ENCODE peak calls at places on chromosomes 12 and 14, in six cellular contexts. N is T-cell, J is heart right ventricle, L is SW480, S is fibroblast of the conjunctiva, E is cardiac fibroblast. U is an unnamed sample.

GRCh38 chr12:4353785-4354208 is 25.7 kb downstream of the FGF23 start:
- DNase-seq in N (peak), J (no peak), L (peak), S (no peak), E (peak), U (peak)

GRCh38 chr12:26088999-26089398 is 35.8 kb downstream of the BHLHE41 start:
- DNase-seq in N (no peak), J (no peak), L (no peak), S (no peak), E (no peak), U (peak)

GRCh38 chr14:105864116-105864515 is 337.7 kb downstream of the TMEM121 start:
- DNase-seq in N (no peak), J (no peak), L (no peak), S (no peak), E (no peak), U (no peak)

GRCh38 chr12:21865846-21866245 is 75.4 kb downstream of the ABCC9 start:
- DNase-seq in N (no peak), J (no peak), L (no peak), S (no peak), E (no peak), U (no peak)

GRCh38 chr14:68817513-68818212 is 24.8 kb upstream of the ZFP36L1 start:
- DNase-seq in N (no peak), J (no peak), L (no peak), S (no peak), E (no peak), U (no peak)

GRCh38 chr14:20460458-20461229 is 590 bp downstream of the PIP4P1 start:
- DNase-seq in N (peak), J (peak), L (peak), S (no peak), E (no peak), U (peak)

GRCh38 chr12:132536102-132536876 is 46.3 kb downstream of the FBRSL1 start:
- DNase-seq in N (no peak), J (no peak), L (no peak), S (no peak), E (no peak), U (no peak)

GRCh38 chr12:121578230-121579189 is 2.3 kb downstream of the KDM2B start:
- DNase-seq in N (no peak), J (no peak), L (no peak), S (no peak), E (peak), U (no peak)

GRCh38 chr12:130194154-130194553 is 31.9 kb downstream of the FZD10 start:
- DNase-seq in N (no peak), J (no peak), L (no peak), S (no peak), E (no peak), U (no peak)

GRCh38 chr12:26736563-26737486 is 96.2 kb downstream of the ITPR2 start:
- DNase-seq in N (no peak), J (no peak), L (no peak), S (no peak), E (peak), U (no peak)

GRCh38 chr12:46264057-46264456 is 4.8 kb downstream of the SLC38A1 start:
- DNase-seq in N (no peak), J (no peak), L (no peak), S (no peak), E (peak), U (no peak)

GRCh38 chr12:109111775-109112491 is 4.5 kb upstream of the ACACB start:
- DNase-seq in N (no peak), J (peak), L (peak), S (peak), E (peak), U (peak)

GRCh38 chr12:105598032-105598431 is 267.5 kb downstream of the C12orf75 start:
- DNase-seq in N (no peak), J (no peak), L (no peak), S (no peak), E (no peak), U (no peak)

GRCh38 chr12:118188690-118189371 is 52.9 kb downstream of the PEBP1 start:
- DNase-seq in N (no peak), J (peak), L (no peak), S (peak), E (peak), U (no peak)

U was measured in NCI-H69.